ENCODE peak calls at places on chromosome 15, in nine cellular contexts. G is D341Med, Y is G401, T is uterus, E is RCC 7860, X is A549, F is Caco-2, K is 8988T, Q is fibroblast of pulmonary artery. P is an unnamed sample.

GRCh38 chr15:76947454-76947853 is 15.9 kb downstream of the RCN2 start:
- DNase-seq in G (no peak), Y (no peak), T (no peak), E (no peak), X (no peak), F (no peak), K (no peak), Q (no peak), P (no peak)

GRCh38 chr15:34837246-34838016 is 42.1 kb upstream of the ACTC1 start:
- DNase-seq in G (no peak), Y (no peak), T (no peak), E (peak), X (peak), F (no peak), K (no peak), Q (peak), P (peak)

GRCh38 chr15:41790756-41791546 is 16.7 kb downstream of the MAPKBP1 start:
- DNase-seq in G (no peak), Y (no peak), T (no peak), E (peak), X (peak), F (no peak), K (no peak), Q (peak), P (no peak)

GRCh38 chr15:65400760-65401606 is 21.8 kb downstream of the IGDCC4 start:
- DNase-seq in G (peak), Y (peak), T (peak), E (peak), X (peak), F (peak), K (peak), Q (peak), P (peak)

GRCh38 chr15:91318976-91319714 is 219.1 kb downstream of the SV2B start:
- DNase-seq in G (no peak), Y (peak), T (no peak), E (no peak), X (no peak), F (no peak), K (no peak), Q (no peak), P (no peak)

GRCh38 chr15:65421360-65422215 is 1.2 kb downstream of the IGDCC4 start:
- DNase-seq in G (peak), Y (peak), T (peak), E (no peak), X (no peak), F (peak), K (no peak), Q (no peak), P (no peak)

GRCh38 chr15:72220678-72221077 is 10.3 kb downstream of the PKM start:
- DNase-seq in G (no peak), Y (no peak), T (no peak), E (no peak), X (no peak), F (no peak), K (no peak), Q (no peak), P (no peak)

GRCh38 chr15:69225355-69226027 is 65.1 kb downstream of the GLCE start:
- DNase-seq in G (peak), Y (no peak), T (no peak), E (no peak), X (peak), F (no peak), K (no peak), Q (peak), P (no peak)

GRCh38 chr15:61908241-61908640 is 152.0 kb downstream of the VPS13C start:
- DNase-seq in G (no peak), Y (no peak), T (no peak), E (no peak), X (no peak), F (no peak), K (no peak), Q (no peak), P (no peak)

GRCh38 chr15:62739507-62739906 is 303.0 kb upstream of the TPM1 start:
- DNase-seq in G (no peak), Y (no peak), T (no peak), E (peak), X (peak), F (no peak), K (no peak), Q (peak), P (no peak)

GRCh38 chr15:41827880-41828746 is at the start of gene JMJD7:
- DNase-seq in G (peak), Y (peak), T (peak), E (peak), X (peak), F (peak), K (peak), Q (peak), P (peak)

GRCh38 chr15:37891754-37892368 is 42.6 kb upstream of the TMCO5A start:
- DNase-seq in G (peak), Y (peak), T (no peak), E (peak), X (peak), F (no peak), K (no peak), Q (peak), P (no peak)

GRCh38 chr15:48373855-48374421 is 42.7 kb downstream of the DUT start:
- DNase-seq in G (no peak), Y (no peak), T (peak), E (peak), X (peak), F (no peak), K (no peak), Q (peak), P (peak)

GRCh38 chr15:35863655-35864054 is 317.7 kb upstream of the DPH6 start:
- DNase-seq in G (no peak), Y (no peak), T (no peak), E (no peak), X (no peak), F (no peak), K (no peak), Q (no peak), P (no peak)

GRCh38 chr15:93331545-93332117 is 242.6 kb upstream of the RGMA start:
- DNase-seq in G (no peak), Y (no peak), T (peak), E (no peak), X (no peak), F (no peak), K (no peak), Q (no peak), P (no peak)

GRCh38 chr15:60838206-60838605 is 359.3 kb upstream of the ICE2 start:
- DNase-seq in G (no peak), Y (no peak), T (no peak), E (no peak), X (no peak), F (no peak), K (no peak), Q (no peak), P (no peak)

GRCh38 chr15:86935841-86936240 is 856.2 kb downstream of the AGBL1 start:
- DNase-seq in G (no peak), Y (no peak), T (no peak), E (no peak), X (no peak), F (no peak), K (no peak), Q (no peak), P (no peak)

GRCh38 chr15:101723874-101724674 is at the start of gene TARS3:
- DNase-seq in G (peak), Y (peak), T (peak), E (peak), X (peak), F (peak), K (peak), Q (peak), P (peak)

GRCh38 chr15:29838352-29839010 is 16.2 kb upstream of the TJP1 start:
- DNase-seq in G (no peak), Y (no peak), T (no peak), E (no peak), X (no peak), F (no peak), K (no peak), Q (no peak), P (no peak)

GRCh38 chr15:75313116-75313845 is 22.6 kb upstream of the COMMD4 start:
- DNase-seq in G (no peak), Y (no peak), T (no peak), E (no peak), X (no peak), F (no peak), K (no peak), Q (no peak), P (no peak)

GRCh38 chr15:66802087-66803001 is 100.3 kb downstream of the SMAD6 start:
- DNase-seq in G (no peak), Y (no peak), T (no peak), E (no peak), X (no peak), F (no peak), K (no peak), Q (peak), P (no peak)

GRCh38 chr15:36798789-36799188 is 219.4 kb downstream of the CDIN1 start:
- DNase-seq in G (no peak), Y (no peak), T (no peak), E (no peak), X (no peak), F (no peak), K (no peak), Q (no peak), P (no peak)

GRCh38 chr15:81336568-81336967 is 12.6 kb upstream of the STARD5 start:
- DNase-seq in G (no peak), Y (peak), T (no peak), E (peak), X (peak), F (no peak), K (no peak), Q (peak), P (no peak)

GRCh38 chr15:26598704-26599103 is 174.2 kb downstream of the GABRB3 start:
- DNase-seq in G (no peak), Y (no peak), T (no peak), E (no peak), X (no peak), F (no peak), K (no peak), Q (no peak), P (no peak)

GRCh38 chr15:50049871-50050270 is 69.2 kb downstream of the ATP8B4 start:
- DNase-seq in G (no peak), Y (no peak), T (no peak), E (peak), X (peak), F (no peak), K (no peak), Q (peak), P (no peak)

GRCh38 chr15:39874890-39875549 is 45.0 kb downstream of the GPR176 start:
- DNase-seq in G (peak), Y (peak), T (no peak), E (no peak), X (peak), F (no peak), K (no peak), Q (peak), P (no peak)

GRCh38 chr15:23629234-23629805 is 18.3 kb downstream of the MAGEL2 start:
- DNase-seq in G (no peak), Y (no peak), T (no peak), E (peak), X (no peak), F (no peak), K (no peak), Q (peak), P (no peak)

GRCh38 chr15:49979705-49980382 is 139.2 kb downstream of the ATP8B4 start:
- DNase-seq in G (no peak), Y (no peak), T (no peak), E (no peak), X (no peak), F (no peak), K (no peak), Q (no peak), P (no peak)

GRCh38 chr15:40398413-40398873 is 7.2 kb upstream of the IVD start:
- DNase-seq in G (no peak), Y (no peak), T (no peak), E (no peak), X (no peak), F (no peak), K (no peak), Q (no peak), P (no peak)

GRCh38 chr15:66072616-66073361 is 180.8 kb downstream of the MEGF11 start:
- DNase-seq in G (no peak), Y (no peak), T (no peak), E (no peak), X (no peak), F (no peak), K (no peak), Q (no peak), P (no peak)

GRCh38 chr15:73884159-73884558 is 10.8 kb downstream of the TBC1D21 start:
- DNase-seq in G (no peak), Y (no peak), T (peak), E (no peak), X (no peak), F (no peak), K (no peak), Q (no peak), P (no peak)

GRCh38 chr15:31326729-31327673 is at the start of gene KLF13:
- DNase-seq in G (peak), Y (peak), T (no peak), E (no peak), X (peak), F (peak), K (peak), Q (peak), P (no peak)

GRCh38 chr15:39255760-39256159 is 325.1 kb upstream of the THBS1 start:
- DNase-seq in G (no peak), Y (peak), T (no peak), E (no peak), X (no peak), F (no peak), K (no peak), Q (no peak), P (no peak)